ENCODE peak calls at places on chromosomes 16 and 17, in six cellular contexts. L is stimulated activated CD8-positive, alpha-beta memory T cell treated with anti-CD3 and anti-CD28 coated beads, Interleukin-2, amount 100 ng/mL, for 48 hours; B is T-helper 2 cell; N is non-pigmented ciliary epithelial cell; I is PC-3; S is head of caudate nucleus. A is an unnamed sample.

GRCh38 chr17:35879748-35880654 is at the start of gene CCL5:
- DNase-seq in L (no peak), B (no peak), N (no peak), I (peak), S (no peak), A (peak)

GRCh38 chr16:86335266-86336172 is 174.8 kb upstream of the FOXF1 start:
- DNase-seq in L (no peak), B (no peak), N (no peak), I (no peak), S (no peak), A (no peak)

GRCh38 chr17:9645858-9646555 is 690 bp downstream of the USP43 start:
- DNase-seq in L (peak), B (no peak), N (no peak), I (peak), S (no peak), A (no peak)

GRCh38 chr17:45237686-45238085 is 16.0 kb downstream of the FMNL1 start:
- DNase-seq in L (no peak), B (no peak), N (no peak), I (no peak), S (no peak), A (no peak)

GRCh38 chr17:31807846-31808245 is 51.2 kb downstream of the COPRS start:
- DNase-seq in L (no peak), B (no peak), N (no peak), I (no peak), S (no peak), A (no peak)

GRCh38 chr17:27653572-27653971 is 22.6 kb downstream of the LGALS9 start:
- DNase-seq in L (no peak), B (no peak), N (no peak), I (no peak), S (no peak), A (no peak)

GRCh38 chr17:72937687-72938086 is 154.8 kb downstream of the SLC39A11 start:
- DNase-seq in L (no peak), B (no peak), N (no peak), I (no peak), S (no peak), A (no peak)

GRCh38 chr16:81232740-81233367 is 5.6 kb upstream of the BCO1 start:
- DNase-seq in L (no peak), B (no peak), N (no peak), I (no peak), S (no peak), A (peak)

GRCh38 chr17:6546069-6546718 is 10.2 kb downstream of the PITPNM3 start:
- DNase-seq in L (no peak), B (no peak), N (peak), I (peak), S (no peak), A (no peak)

GRCh38 chr16:24635900-24636610 is 93.4 kb upstream of the TNRC6A start:
- DNase-seq in L (no peak), B (no peak), N (peak), I (peak), S (peak), A (no peak)

A was measured in NAMALWA.